ENCODE peak calls at places on chromosomes 2 and 18, in nine cellular contexts. One of them, this sample, is unnamed.
A peak's percentile ranks its signal among the peaks of the same experiment; 100 is the strongest.

GRCh38 chr2:31378389-31378788 is 36.2 kb downstream of the XDH start:
- DNase-seq in spleen: no peak
- DNase-seq in cardiac muscle cell: no peak
- DNase-seq in left lung: no peak
- DNase-seq in thyroid gland: no peak
- DNase-seq in GM23248: no peak
- DNase-seq in fibroblast of lung: no peak
- DNase-seq in mammary epithelial cell: no peak
- DNase-seq in endothelial cell of umbilical vein: no peak
- DNase-seq in this sample: no peak

GRCh38 chr18:21264651-21265050 is 22.6 kb downstream of the GREB1L start:
- DNase-seq in GM23248: peak; percentile 15
- DNase-seq in left lung: no peak
- DNase-seq in endothelial cell of umbilical vein: peak; percentile 27
- DNase-seq in cardiac muscle cell: peak; percentile 44
- DNase-seq in mammary epithelial cell: peak; percentile 55
- DNase-seq in fibroblast of lung: peak; percentile 70
- DNase-seq in spleen: no peak
- DNase-seq in thyroid gland: peak; percentile 40
- DNase-seq in this sample: peak; percentile 84

GRCh38 chr2:229927817-229928321 is 5.6 kb downstream of the FBXO36 start:
- DNase-seq in spleen: no peak
- DNase-seq in mammary epithelial cell: peak; percentile 30
- DNase-seq in thyroid gland: no peak
- DNase-seq in cardiac muscle cell: peak; percentile 13
- DNase-seq in endothelial cell of umbilical vein: peak; percentile 51
- DNase-seq in GM23248: peak; percentile 73
- DNase-seq in left lung: no peak
- DNase-seq in fibroblast of lung: peak; percentile 49
- DNase-seq in this sample: peak; percentile 58

GRCh38 chr2:202361133-202361532 is 15.0 kb upstream of the BMPR2 start:
- DNase-seq in cardiac muscle cell: peak; percentile 77
- DNase-seq in thyroid gland: no peak
- DNase-seq in left lung: no peak
- DNase-seq in spleen: no peak
- DNase-seq in GM23248: peak; percentile 75
- DNase-seq in fibroblast of lung: no peak
- DNase-seq in endothelial cell of umbilical vein: no peak
- DNase-seq in mammary epithelial cell: no peak
- DNase-seq in this sample: peak; percentile 34

GRCh38 chr2:96239745-96240264 is 26.0 kb downstream of the TMEM127 start:
- DNase-seq in GM23248: no peak
- DNase-seq in thyroid gland: no peak
- DNase-seq in endothelial cell of umbilical vein: no peak
- DNase-seq in mammary epithelial cell: no peak
- DNase-seq in cardiac muscle cell: no peak
- DNase-seq in left lung: no peak
- DNase-seq in fibroblast of lung: no peak
- DNase-seq in spleen: no peak
- DNase-seq in this sample: no peak

GRCh38 chr18:24189007-24189528 is 50.2 kb downstream of the CABYR start:
- DNase-seq in cardiac muscle cell: peak; percentile 46
- DNase-seq in mammary epithelial cell: no peak
- DNase-seq in GM23248: peak; percentile 18
- DNase-seq in spleen: no peak
- DNase-seq in left lung: no peak
- DNase-seq in endothelial cell of umbilical vein: no peak
- DNase-seq in fibroblast of lung: peak; percentile 20
- DNase-seq in thyroid gland: no peak
- DNase-seq in this sample: peak; percentile 38

GRCh38 chr2:75561566-75562512 is 1.1 kb upstream of the EVA1A start:
- DNase-seq in spleen: no peak
- DNase-seq in mammary epithelial cell: peak; percentile 51
- DNase-seq in cardiac muscle cell: peak; percentile 8
- DNase-seq in fibroblast of lung: peak; percentile 68
- DNase-seq in GM23248: peak; percentile 74
- DNase-seq in thyroid gland: no peak
- DNase-seq in endothelial cell of umbilical vein: no peak
- DNase-seq in left lung: no peak
- DNase-seq in this sample: peak; percentile 52

GRCh38 chr2:11481789-11482472 is 16.0 kb upstream of the E2F6 start:
- DNase-seq in thyroid gland: no peak
- DNase-seq in mammary epithelial cell: no peak
- DNase-seq in endothelial cell of umbilical vein: no peak
- DNase-seq in left lung: peak; percentile 71
- DNase-seq in cardiac muscle cell: no peak
- DNase-seq in GM23248: no peak
- DNase-seq in spleen: no peak
- DNase-seq in fibroblast of lung: no peak
- DNase-seq in this sample: no peak

GRCh38 chr18:49863769-49864615 is 50.7 kb upstream of the ACAA2 start:
- DNase-seq in spleen: no peak
- DNase-seq in fibroblast of lung: no peak
- DNase-seq in GM23248: no peak
- DNase-seq in cardiac muscle cell: no peak
- DNase-seq in thyroid gland: no peak
- DNase-seq in mammary epithelial cell: no peak
- DNase-seq in left lung: no peak
- DNase-seq in endothelial cell of umbilical vein: no peak
- DNase-seq in this sample: no peak

GRCh38 chr2:23532311-23533013 is 147.5 kb downstream of the KLHL29 start:
- DNase-seq in fibroblast of lung: no peak
- DNase-seq in thyroid gland: no peak
- DNase-seq in endothelial cell of umbilical vein: no peak
- DNase-seq in spleen: no peak
- DNase-seq in mammary epithelial cell: no peak
- DNase-seq in cardiac muscle cell: no peak
- DNase-seq in left lung: peak; percentile 64
- DNase-seq in GM23248: no peak
- DNase-seq in this sample: no peak

GRCh38 chr18:76363451-76364120 is 131.5 kb downstream of the ZNF516 start:
- DNase-seq in endothelial cell of umbilical vein: peak; percentile 5
- DNase-seq in left lung: no peak
- DNase-seq in thyroid gland: no peak
- DNase-seq in cardiac muscle cell: peak; percentile 59
- DNase-seq in spleen: no peak
- DNase-seq in GM23248: peak; percentile 52
- DNase-seq in fibroblast of lung: peak; percentile 78
- DNase-seq in mammary epithelial cell: no peak
- DNase-seq in this sample: peak; percentile 24

GRCh38 chr18:49321800-49322461 is 138.5 kb downstream of the DYM start:
- DNase-seq in thyroid gland: no peak
- DNase-seq in GM23248: peak; percentile 78
- DNase-seq in fibroblast of lung: peak; percentile 75
- DNase-seq in endothelial cell of umbilical vein: peak; percentile 71
- DNase-seq in spleen: no peak
- DNase-seq in left lung: no peak
- DNase-seq in mammary epithelial cell: peak; percentile 31
- DNase-seq in cardiac muscle cell: peak; percentile 66
- DNase-seq in this sample: peak; percentile 82

GRCh38 chr2:67277450-67277849 is 119.7 kb upstream of the ETAA1 start:
- DNase-seq in cardiac muscle cell: no peak
- DNase-seq in thyroid gland: no peak
- DNase-seq in mammary epithelial cell: no peak
- DNase-seq in spleen: no peak
- DNase-seq in GM23248: no peak
- DNase-seq in endothelial cell of umbilical vein: no peak
- DNase-seq in fibroblast of lung: no peak
- DNase-seq in left lung: no peak
- DNase-seq in this sample: no peak

GRCh38 chr2:218261424-218262273 is 834 bp downstream of the GPBAR1 start:
- DNase-seq in mammary epithelial cell: no peak
- DNase-seq in endothelial cell of umbilical vein: no peak
- DNase-seq in left lung: no peak
- DNase-seq in fibroblast of lung: no peak
- DNase-seq in cardiac muscle cell: no peak
- DNase-seq in spleen: no peak
- DNase-seq in GM23248: no peak
- DNase-seq in thyroid gland: no peak
- DNase-seq in this sample: no peak

GRCh38 chr2:98457045-98457696 is 12.5 kb downstream of the INPP4A start:
- DNase-seq in thyroid gland: no peak
- DNase-seq in GM23248: peak; percentile 95
- DNase-seq in cardiac muscle cell: peak; percentile 52
- DNase-seq in endothelial cell of umbilical vein: peak; percentile 45
- DNase-seq in spleen: no peak
- DNase-seq in fibroblast of lung: peak; percentile 78
- DNase-seq in left lung: no peak
- DNase-seq in mammary epithelial cell: peak; percentile 76
- DNase-seq in this sample: peak; percentile 89

GRCh38 chr2:128416781-128417180 is 98.1 kb upstream of the HS6ST1 start:
- DNase-seq in GM23248: no peak
- DNase-seq in spleen: peak; percentile 29
- DNase-seq in left lung: no peak
- DNase-seq in endothelial cell of umbilical vein: no peak
- DNase-seq in cardiac muscle cell: no peak
- DNase-seq in mammary epithelial cell: no peak
- DNase-seq in fibroblast of lung: no peak
- DNase-seq in thyroid gland: no peak
- DNase-seq in this sample: no peak

GRCh38 chr18:6624271-6624670 is 105.2 kb upstream of the ARHGAP28 start:
- DNase-seq in endothelial cell of umbilical vein: peak; percentile 63
- DNase-seq in fibroblast of lung: peak; percentile 81
- DNase-seq in mammary epithelial cell: peak; percentile 53
- DNase-seq in thyroid gland: no peak
- DNase-seq in GM23248: peak; percentile 87
- DNase-seq in left lung: no peak
- DNase-seq in spleen: no peak
- DNase-seq in cardiac muscle cell: peak; percentile 88
- DNase-seq in this sample: peak; percentile 49

GRCh38 chr2:219576505-219577388 is 4.6 kb downstream of the INHA start:
- DNase-seq in left lung: no peak
- DNase-seq in endothelial cell of umbilical vein: no peak
- DNase-seq in thyroid gland: peak; percentile 98
- DNase-seq in cardiac muscle cell: no peak
- DNase-seq in spleen: no peak
- DNase-seq in GM23248: peak; percentile 41
- DNase-seq in fibroblast of lung: peak; percentile 6
- DNase-seq in mammary epithelial cell: peak; percentile 41
- DNase-seq in this sample: no peak

GRCh38 chr2:71581015-71581414 is 127.7 kb downstream of the DYSF start:
- DNase-seq in thyroid gland: no peak
- DNase-seq in fibroblast of lung: no peak
- DNase-seq in GM23248: peak; percentile 20
- DNase-seq in spleen: no peak
- DNase-seq in cardiac muscle cell: peak; percentile 40
- DNase-seq in mammary epithelial cell: no peak
- DNase-seq in endothelial cell of umbilical vein: no peak
- DNase-seq in left lung: no peak
- DNase-seq in this sample: no peak

GRCh38 chr2:223834431-223834830 is 3.0 kb downstream of the AP1S3 start:
- DNase-seq in mammary epithelial cell: no peak
- DNase-seq in fibroblast of lung: no peak
- DNase-seq in spleen: no peak
- DNase-seq in cardiac muscle cell: no peak
- DNase-seq in thyroid gland: no peak
- DNase-seq in endothelial cell of umbilical vein: no peak
- DNase-seq in left lung: no peak
- DNase-seq in GM23248: no peak
- DNase-seq in this sample: no peak

GRCh38 chr2:223841436-223842180 is 4.2 kb upstream of the AP1S3 start:
- DNase-seq in fibroblast of lung: no peak
- DNase-seq in spleen: no peak
- DNase-seq in thyroid gland: no peak
- DNase-seq in GM23248: no peak
- DNase-seq in mammary epithelial cell: no peak
- DNase-seq in left lung: no peak
- DNase-seq in cardiac muscle cell: no peak
- DNase-seq in endothelial cell of umbilical vein: peak; percentile 16
- DNase-seq in this sample: no peak

GRCh38 chr2:223835701-223836532 is 1.5 kb downstream of the AP1S3 start:
- DNase-seq in cardiac muscle cell: no peak
- DNase-seq in endothelial cell of umbilical vein: no peak
- DNase-seq in fibroblast of lung: peak; percentile 38
- DNase-seq in spleen: peak; percentile 86
- DNase-seq in mammary epithelial cell: peak; percentile 73
- DNase-seq in left lung: no peak
- DNase-seq in GM23248: no peak
- DNase-seq in thyroid gland: no peak
- DNase-seq in this sample: no peak

GRCh38 chr2:223837290-223838061 is at the start of gene AP1S3:
- DNase-seq in thyroid gland: peak; percentile 92
- DNase-seq in cardiac muscle cell: peak; percentile 51
- DNase-seq in fibroblast of lung: peak; percentile 51
- DNase-seq in GM23248: peak; percentile 71
- DNase-seq in spleen: peak; percentile 93
- DNase-seq in endothelial cell of umbilical vein: peak; percentile 32
- DNase-seq in left lung: peak; percentile 91
- DNase-seq in mammary epithelial cell: peak; percentile 87
- DNase-seq in this sample: peak; percentile 65
- H3K4me1 ChIP-seq in thyroid gland: peaks cover 36% of the 10 kb centered on the region
- H3K4me1 ChIP-seq in cardiac muscle cell: no peaks in the 10 kb centered on the region
- H3K4me1 ChIP-seq in fibroblast of lung: peaks cover 2% of the 10 kb centered on the region
- H3K4me1 ChIP-seq in GM23248: no peaks in the 10 kb centered on the region
- H3K4me1 ChIP-seq in spleen: peaks cover 43% of the 10 kb centered on the region
- H3K4me1 ChIP-seq in endothelial cell of umbilical vein: peaks cover 7% of the 10 kb centered on the region
- H3K4me1 ChIP-seq in left lung: peaks cover 5% of the 10 kb centered on the region
- H3K4me1 ChIP-seq in mammary epithelial cell: peaks cover 26% of the 10 kb centered on the region
- H3K4me1 ChIP-seq in this sample: peaks cover 6% of the 10 kb centered on the region

GRCh38 chr2:239275037-239275685 is 125.7 kb downstream of the HDAC4 start:
- DNase-seq in spleen: peak; percentile 93
- DNase-seq in thyroid gland: no peak
- DNase-seq in endothelial cell of umbilical vein: no peak
- DNase-seq in left lung: peak; percentile 92
- DNase-seq in cardiac muscle cell: peak; percentile 95
- DNase-seq in fibroblast of lung: peak; percentile 98
- DNase-seq in GM23248: peak; percentile 99
- DNase-seq in mammary epithelial cell: peak; percentile 94
- DNase-seq in this sample: peak; percentile 97
- H3K4me3 ChIP-seq in spleen: peak overlapping the region; percentile 1
- H3K4me3 ChIP-seq in thyroid gland: no peak overlapping the region
- H3K4me3 ChIP-seq in endothelial cell of umbilical vein: no peak overlapping the region
- H3K4me3 ChIP-seq in left lung: no peak overlapping the region
- H3K4me3 ChIP-seq in cardiac muscle cell: no peak overlapping the region
- H3K4me3 ChIP-seq in fibroblast of lung: peak overlapping the region; percentile 33
- H3K4me3 ChIP-seq in GM23248: peak overlapping the region; percentile 64
- H3K4me3 ChIP-seq in mammary epithelial cell: peak overlapping the region; percentile 29
- H3K4me3 ChIP-seq in this sample: peak overlapping the region; percentile 59

DNA sequence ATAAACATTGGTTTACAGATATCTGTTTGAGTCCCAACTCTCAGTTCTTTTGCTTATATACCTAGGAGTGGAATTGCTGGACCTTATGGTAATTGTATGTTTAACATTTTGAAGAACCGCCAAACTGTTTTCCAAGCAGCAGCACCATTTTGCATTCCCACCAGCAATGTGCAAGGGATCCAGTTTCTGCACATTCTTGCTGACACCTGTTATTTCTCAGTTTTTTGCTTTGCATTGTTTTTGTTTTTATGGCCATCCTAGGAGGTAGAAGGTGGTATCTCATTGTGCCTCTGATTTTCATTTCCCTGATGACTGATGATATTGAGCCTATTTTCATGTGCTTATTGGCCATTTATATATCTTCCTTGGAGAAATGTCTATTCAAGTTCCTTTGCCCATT is 71.2 kb downstream of the MCFD2 start:
- DNase-seq in fibroblast of lung: no peak
- DNase-seq in endothelial cell of umbilical vein: no peak
- DNase-seq in spleen: no peak
- DNase-seq in mammary epithelial cell: no peak
- DNase-seq in GM23248: no peak
- DNase-seq in left lung: no peak
- DNase-seq in cardiac muscle cell: no peak
- DNase-seq in thyroid gland: no peak
- DNase-seq in this sample: no peak
- H3K4me1 ChIP-seq in fibroblast of lung: peaks cover 28% of the 10 kb centered on the region
- H3K4me1 ChIP-seq in endothelial cell of umbilical vein: peaks cover 27% of the 10 kb centered on the region
- H3K4me1 ChIP-seq in spleen: peaks cover 47% of the 10 kb centered on the region
- H3K4me1 ChIP-seq in mammary epithelial cell: peaks cover 42% of the 10 kb centered on the region
- H3K4me1 ChIP-seq in GM23248: peaks cover 42% of the 10 kb centered on the region
- H3K4me1 ChIP-seq in left lung: peaks cover 30% of the 10 kb centered on the region
- H3K4me1 ChIP-seq in cardiac muscle cell: peaks cover 2% of the 10 kb centered on the region
- H3K4me1 ChIP-seq in thyroid gland: peaks cover 47% of the 10 kb centered on the region
- H3K4me1 ChIP-seq in this sample: peaks cover 40% of the 10 kb centered on the region

GRCh38 chr2:231671617-231672350 is 36.5 kb upstream of the PTMA start:
- DNase-seq in fibroblast of lung: no peak
- DNase-seq in cardiac muscle cell: no peak
- DNase-seq in thyroid gland: peak; percentile 47
- DNase-seq in left lung: no peak
- DNase-seq in endothelial cell of umbilical vein: no peak
- DNase-seq in mammary epithelial cell: no peak
- DNase-seq in spleen: peak; percentile 91
- DNase-seq in GM23248: no peak
- DNase-seq in this sample: no peak
- H3K4me3 ChIP-seq in fibroblast of lung: no peak overlapping the region
- H3K4me3 ChIP-seq in cardiac muscle cell: no peak overlapping the region
- H3K4me3 ChIP-seq in thyroid gland: no peak overlapping the region
- H3K4me3 ChIP-seq in left lung: no peak overlapping the region
- H3K4me3 ChIP-seq in endothelial cell of umbilical vein: no peak overlapping the region
- H3K4me3 ChIP-seq in mammary epithelial cell: no peak overlapping the region
- H3K4me3 ChIP-seq in spleen: peak overlapping the region; percentile 19
- H3K4me3 ChIP-seq in GM23248: no peak overlapping the region
- H3K4me3 ChIP-seq in this sample: no peak overlapping the region

This sample was measured in adipocyte.